ENCODE peak calls at places on chromosomes 6 and 20, in seven cellular contexts. R is H1, U is stomach, N is sigmoid colon, C is breast epithelium, L is spleen, H is prostate gland. J is an unnamed sample. For H3K4me1, the result is how much of the 10 kb centered on the place peaks cover.

GRCh38 chr20:63554361-63555278 is 661 bp downstream of the FNDC11 start:
- DNase-seq in H (no peak), U (no peak), L (peak), N (no peak), R (no peak), C (no peak), J (no peak)

GRCh38 chr6:100461273-100461919 is 3.3 kb downstream of the SIM1 start:
- DNase-seq in N (no peak), H (no peak), C (no peak), U (no peak), R (peak), L (no peak), J (no peak)

GRCh38 chr6:99093781-99094180 is 146.0 kb upstream of the FBXL4 start:
- DNase-seq in R (no peak), U (no peak), N (no peak), L (no peak), C (no peak), H (no peak), J (no peak)

GRCh38 chr6:155078331-155078745 is 83.2 kb downstream of the TIAM2 start:
- DNase-seq in C (no peak), H (no peak), U (no peak), R (no peak), N (no peak), L (no peak), J (no peak)

GRCh38 chr6:165774903-165775608 is 112.0 kb upstream of the PDE10A start:
- DNase-seq in R (no peak), H (no peak), U (no peak), C (no peak), N (no peak), L (no peak), J (no peak)

GRCh38 chr20:25858495-25859425 is 162.1 kb upstream of the ZNF337 start:
- DNase-seq in H (no peak), C (no peak), R (no peak), U (no peak), N (peak), L (peak), J (no peak)

GRCh38 chr6:63263456-63263855 is 52.2 kb downstream of the FKBP1C start:
- DNase-seq in N (no peak), R (no peak), C (no peak), U (no peak), H (no peak), L (no peak), J (no peak)

GRCh38 chr6:41694815-41695536 is 40.4 kb downstream of the TFEB start:
- DNase-seq in C (no peak), U (no peak), L (no peak), N (no peak), R (no peak), H (no peak), J (no peak)

GRCh38 chr20:24866008-24866407 is 83.1 kb upstream of the CST7 start:
- DNase-seq in N (no peak), U (no peak), C (no peak), L (no peak), R (no peak), H (no peak), J (no peak)

GRCh38 chr6:55913213-55914195 is 38.1 kb upstream of the BMP5 start:
- DNase-seq in U (no peak), N (no peak), H (no peak), R (no peak), L (no peak), C (no peak), J (no peak)

DNA sequence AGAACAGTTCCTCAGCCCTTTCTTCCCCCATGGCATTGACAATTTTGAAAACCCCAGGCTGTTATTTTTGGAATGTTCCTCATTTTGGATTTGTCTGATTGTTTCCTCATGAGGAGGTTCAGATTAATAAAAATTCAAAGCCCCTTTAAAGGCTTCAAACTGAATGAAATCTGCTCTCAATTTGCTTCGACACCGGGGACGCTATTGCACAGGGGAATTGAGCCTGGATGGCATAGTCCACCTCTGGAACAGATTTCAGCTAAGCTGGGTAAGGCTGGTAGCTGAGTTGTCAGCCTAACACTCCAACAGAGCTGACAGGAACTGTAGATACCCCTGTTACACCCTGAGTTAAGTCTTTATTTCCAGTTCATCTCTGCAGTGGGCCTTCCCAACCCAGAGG is 73.4 kb upstream of the PAX1 start:
- DNase-seq in R (no peak), N (no peak), C (no peak), L (no peak), H (no peak), U (no peak), J (no peak)
- H3K4me1 ChIP-seq in R (under half), N (under half), C (under half), L (under half), H (under half), U (under half), J (under half)

DNA sequence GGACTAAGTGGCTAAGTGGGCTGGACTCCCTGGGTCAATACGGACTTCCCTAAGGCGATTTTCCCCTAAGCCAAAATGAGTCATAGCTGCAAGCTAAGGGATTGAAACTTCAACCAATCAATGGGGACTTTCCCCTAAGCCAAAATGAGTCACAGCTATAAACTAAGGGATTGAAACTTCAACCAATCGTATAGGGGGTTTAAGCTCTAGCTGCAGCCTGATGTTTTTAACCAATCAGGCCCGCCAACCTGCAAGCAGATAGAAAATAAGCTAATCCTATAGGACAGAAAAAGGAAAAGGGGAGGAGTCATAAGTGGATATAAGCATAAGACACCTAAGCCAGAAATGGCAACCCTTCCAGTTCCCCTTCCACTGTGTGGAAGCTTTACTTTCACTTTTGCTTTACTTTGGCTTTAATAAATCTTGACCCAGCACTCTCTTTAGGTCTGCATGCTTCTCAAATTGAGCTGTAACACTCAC is 655.0 kb upstream of the HS3ST5 start:
- DNase-seq in R (no peak), C (no peak), U (no peak), L (no peak), N (no peak), H (no peak), J (no peak)
- H3K27ac ChIP-seq in R (no peak), C (no peak), U (no peak), L (no peak), N (no peak), H (no peak), J (no peak)

GRCh38 chr20:61603715-61604114 is 351.7 kb downstream of the CDH4 start:
- DNase-seq in L (no peak), R (no peak), U (no peak), N (no peak), H (no peak), C (no peak), J (no peak)

GRCh38 chr20:61599061-61599930 is 347.2 kb downstream of the CDH4 start:
- DNase-seq in H (no peak), C (no peak), N (no peak), U (no peak), R (peak), L (no peak), J (no peak)

GRCh38 chr20:61600061-61600460 is 348.0 kb downstream of the CDH4 start:
- DNase-seq in R (no peak), H (no peak), L (no peak), N (no peak), C (no peak), U (no peak), J (no peak)

GRCh38 chr20:61601853-61602252 is 349.8 kb downstream of the CDH4 start:
- DNase-seq in H (no peak), R (no peak), L (no peak), U (no peak), N (no peak), C (no peak), J (no peak)

DNA sequence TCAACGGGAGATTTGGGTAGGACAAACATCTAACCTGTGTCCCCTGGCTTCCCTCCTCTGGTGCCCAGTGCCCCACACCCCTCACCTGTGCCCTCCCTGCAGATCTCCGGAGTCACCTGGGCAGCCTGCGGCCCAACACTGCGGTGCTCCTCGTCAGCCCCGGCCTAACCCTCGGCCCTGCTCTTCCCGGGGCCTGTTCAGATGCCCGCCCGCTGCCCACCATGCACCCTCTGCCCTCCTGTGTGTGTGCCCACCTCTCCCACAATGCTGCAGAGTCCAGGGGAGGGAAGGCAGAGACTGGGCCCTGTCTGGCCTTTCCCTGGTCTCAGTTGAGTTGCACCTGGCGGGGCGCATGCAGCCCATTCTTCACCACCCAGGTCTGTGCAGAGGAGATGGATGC is 349.3 kb downstream of the CDH4 start:
- DNase-seq in C (no peak), H (no peak), L (no peak), R (no peak), N (no peak), U (no peak), J (no peak)
- TF ChIP-seq POLR2AphosphoS5 in C (no peak), H (no peak), L (no peak), R (no peak), N (no peak), U (no peak), J (no peak)

GRCh38 chr20:2874456-2874855 is 1.2 kb downstream of the PTPRA start:
- DNase-seq in U (no peak), H (no peak), N (no peak), L (no peak), C (no peak), R (no peak), J (no peak)
- H3K4me1 ChIP-seq in U (half or more), H (under half), N (under half), L (under half), C (under half), R (under half), J (half or more)

GRCh38 chr6:108895591-108895990 is 47.4 kb downstream of the ARMC2 start:
- DNase-seq in U (no peak), N (no peak), H (no peak), C (no peak), R (no peak), L (no peak), J (no peak)
- H3K27ac ChIP-seq in U (peak), N (peak), H (no peak), C (no peak), R (no peak), L (peak), J (peak)

GRCh38 chr6:146980900-146981329 is 223.3 kb upstream of the STXBP5 start:
- DNase-seq in L (no peak), C (no peak), H (no peak), U (no peak), R (no peak), N (no peak), J (no peak)

GRCh38 chr6:146981981-146982380 is 222.2 kb upstream of the STXBP5 start:
- DNase-seq in H (no peak), U (no peak), C (no peak), L (no peak), R (no peak), N (no peak), J (no peak)

GRCh38 chr6:146985966-146986365 is 218.3 kb upstream of the STXBP5 start:
- DNase-seq in U (no peak), H (no peak), N (no peak), C (no peak), R (no peak), L (no peak), J (no peak)

GRCh38 chr6:146984251-146984924 is 219.8 kb upstream of the STXBP5 start:
- DNase-seq in L (no peak), N (no peak), U (no peak), H (no peak), R (no peak), C (no peak), J (no peak)

GRCh38 chr6:146985111-146985510 is 219.1 kb upstream of the STXBP5 start:
- DNase-seq in U (no peak), R (no peak), L (no peak), C (no peak), N (no peak), H (peak), J (peak)
- TF ChIP-seq POLR2AphosphoS5 in U (no peak), R (no peak), L (no peak), C (no peak), N (no peak), H (peak), J (no peak)

DNA sequence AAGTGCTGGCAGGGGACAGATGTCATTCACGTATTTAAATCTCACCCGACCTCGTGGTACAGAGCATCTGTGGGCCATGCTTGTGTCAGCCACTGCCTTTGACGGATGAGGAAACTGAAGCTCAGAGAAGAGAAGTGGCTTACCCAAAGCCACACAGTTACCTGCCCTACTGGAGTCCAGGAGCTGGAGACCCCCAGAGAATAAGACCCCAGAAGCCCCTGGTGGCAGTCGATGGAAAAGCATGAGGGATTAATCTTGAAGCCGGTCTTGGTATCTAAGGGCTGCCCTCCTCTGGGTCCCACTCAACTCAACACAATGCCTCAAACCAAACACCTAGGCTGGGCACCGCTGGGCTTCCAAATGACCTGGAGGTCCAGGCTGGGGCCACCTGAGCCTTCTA is 83.1 kb downstream of the GRM4 start:
- DNase-seq in C (no peak), H (no peak), U (no peak), R (peak), N (no peak), L (no peak), J (no peak)
- H3K4me1 ChIP-seq in C (under half), H (under half), U (under half), R (under half), N (under half), L (under half), J (under half)

GRCh38 chr6:28756555-28756918 is 167.2 kb downstream of the TRIM27 start:
- DNase-seq in N (no peak), H (no peak), L (no peak), R (no peak), U (no peak), C (no peak), J (no peak)
- H3K27ac ChIP-seq in N (no peak), H (no peak), L (no peak), R (no peak), U (no peak), C (no peak), J (no peak)

DNA sequence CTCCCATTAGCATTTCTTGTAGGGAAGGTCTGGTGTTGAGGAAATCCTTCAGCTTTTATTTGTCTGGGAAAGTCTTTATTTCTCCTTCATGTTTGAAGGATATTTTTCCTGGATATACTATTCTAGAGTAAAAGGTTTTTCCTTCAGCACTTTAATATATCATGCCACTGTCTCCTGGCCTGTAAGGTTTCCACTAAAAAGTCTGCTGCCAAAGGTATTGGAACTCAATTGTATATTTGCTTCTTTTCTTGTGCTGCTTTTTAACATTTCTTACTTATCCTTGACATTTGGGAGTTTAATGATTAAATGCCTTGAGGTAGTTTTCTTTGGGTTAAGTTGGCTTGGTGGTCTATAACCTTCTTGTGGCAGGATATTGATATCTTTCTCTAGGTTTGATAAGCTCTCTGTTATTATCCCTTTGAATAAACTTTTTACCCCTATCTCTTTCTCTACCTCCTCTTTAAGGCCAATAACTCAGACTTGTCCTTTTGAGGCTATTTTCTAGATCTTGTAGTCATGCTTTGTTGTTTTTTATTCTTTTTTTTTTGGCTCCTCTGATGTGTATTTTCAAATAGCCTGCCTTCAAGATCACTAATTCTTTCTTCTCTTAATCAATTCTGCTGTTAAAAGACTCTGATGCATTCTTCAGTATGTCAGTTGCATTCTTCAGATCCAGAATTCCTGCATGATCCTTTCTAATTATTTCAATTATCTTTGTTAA is 225.0 kb upstream of the ZNF217 start:
- DNase-seq in U (no peak), L (no peak), N (no peak), C (no peak), R (no peak), H (no peak), J (no peak)
- TF ChIP-seq POLR2AphosphoS5 in U (no peak), L (no peak), N (no peak), C (no peak), R (no peak), H (no peak), J (no peak)

DNA sequence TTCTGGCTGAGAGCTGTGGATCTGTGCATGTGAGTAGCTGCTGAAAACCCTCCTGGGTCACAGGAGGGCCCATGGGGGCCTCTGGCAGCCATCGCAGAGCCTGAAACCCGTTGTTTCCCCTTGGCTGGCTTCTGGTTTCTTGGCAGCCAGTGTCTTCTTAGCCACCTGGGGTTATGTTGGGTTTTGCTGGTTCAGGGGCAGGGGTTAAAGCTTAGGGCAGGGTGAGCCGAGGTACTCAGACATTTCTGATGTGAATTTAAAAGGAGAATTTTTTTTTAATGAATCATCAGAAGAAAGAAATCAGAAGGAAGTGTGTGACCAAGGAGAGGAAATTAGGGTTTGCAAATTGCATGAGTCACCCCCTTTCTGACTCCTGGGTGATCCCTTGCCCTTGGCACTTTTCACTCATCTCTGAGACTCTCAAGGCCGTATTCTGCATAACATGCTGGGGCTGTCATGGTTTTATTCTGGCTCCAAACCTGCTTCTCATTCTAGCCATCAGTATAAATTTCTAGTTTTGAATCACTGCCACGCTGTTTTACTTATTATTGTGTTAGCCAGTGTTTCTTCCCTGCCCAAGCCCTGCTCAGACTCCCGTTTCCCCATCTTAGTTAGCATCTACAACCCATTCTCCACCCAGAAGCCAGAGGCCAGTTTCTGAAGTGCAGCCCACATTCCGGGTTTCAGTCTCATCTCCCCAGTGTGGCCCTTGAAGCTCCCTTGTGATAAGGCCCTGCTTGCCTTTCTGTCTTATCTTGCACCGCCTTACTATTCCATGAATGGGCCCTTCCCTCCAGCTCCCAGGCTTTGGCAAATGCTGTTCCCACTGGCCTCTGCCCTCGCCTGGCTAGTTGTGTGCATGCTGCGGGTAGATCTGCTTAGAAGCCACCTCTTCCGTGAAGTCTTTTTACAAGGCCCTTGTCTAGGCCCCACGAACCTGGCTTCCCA is 40.9 kb downstream of the TOX2 start:
- DNase-seq in L (peak), U (no peak), H (no peak), N (no peak), C (no peak), R (no peak), J (no peak)
- H3K4me1 ChIP-seq in L (half or more), U (half or more), H (under half), N (under half), C (under half), R (under half), J (under half)

J was measured in transverse colon.